ENCODE peak calls at places on chromosomes 3 and 15, in ten cellular contexts. E is right cardiac atrium; R is activated gamma-delta T cell treated with anti-CD3 and anti-CD28 coated beads, Interleukin-2, amount 50 U/mL, for 16 hours; M is hypothalamus; K is stimulated activated CD8-positive, alpha-beta memory T cell treated with anti-CD3 and anti-CD28 coated beads, Interleukin-15, amount 100 ng/mL, for 4 hours; P is kidney tubule cell; Q is CD8-positive, alpha-beta memory T cell; N is HEK293T; Z is suprapubic skin; U is foreskin fibroblast. L is an unnamed sample.
A peak's percentile ranks its signal among the peaks of the same experiment; 100 is the strongest.

GRCh38 chr15:49288411-49288810 is 118.4 kb downstream of the GALK2 start:
- DNase-seq in E (no peak), R (no peak), M (no peak), K (no peak), P (no peak), Q (no peak), N (no peak), Z (no peak), U (no peak), L (no peak)

GRCh38 chr15:67120839-67121540 is 55.6 kb downstream of the SMAD3 start:
- DNase-seq in E (peak; percentile 97), R (peak; percentile 89), M (peak; percentile 84), K (peak; percentile 85), P (peak; percentile 93), Q (peak; percentile 71), N (no peak), Z (peak; percentile 94), U (peak; percentile 95), L (no peak)

GRCh38 chr15:27473846-27474245 is 502.9 kb downstream of the GABRG3 start:
- DNase-seq in E (no peak), R (no peak), M (no peak), K (no peak), P (no peak), Q (no peak), N (no peak), Z (no peak), U (no peak), L (no peak)

GRCh38 chr15:29566914-29567313 is 255.4 kb downstream of the TJP1 start:
- DNase-seq in E (no peak), R (no peak), M (no peak), K (no peak), P (peak; percentile 84), Q (no peak), N (no peak), Z (no peak), U (no peak), L (no peak)

GRCh38 chr15:56942118-56942517 is 23.7 kb downstream of the TCF12 start:
- DNase-seq in E (no peak), R (no peak), M (no peak), K (no peak), P (no peak), Q (no peak), N (no peak), Z (no peak), U (no peak), L (no peak)

GRCh38 chr3:117645561-117646242 is 936.1 kb downstream of the TUSC7 start:
- DNase-seq in E (no peak), R (no peak), M (no peak), K (no peak), P (peak; percentile 16), Q (no peak), N (no peak), Z (no peak), U (peak; percentile 36), L (no peak)

GRCh38 chr3:27737091-27737490 is 15.0 kb upstream of the EOMES start:
- DNase-seq in E (no peak), R (no peak), M (no peak), K (no peak), P (no peak), Q (no peak), N (no peak), Z (no peak), U (no peak), L (no peak)

GRCh38 chr3:153752405-153753027 is 368.7 kb upstream of the ARHGEF26 start:
- DNase-seq in E (peak; percentile 59), R (no peak), M (no peak), K (no peak), P (peak; percentile 22), Q (no peak), N (no peak), Z (no peak), U (peak; percentile 10), L (peak; percentile 85)

GRCh38 chr3:119323401-119324107 is 29.4 kb downstream of the ARHGAP31 start:
- DNase-seq in E (peak; percentile 43), R (no peak), M (no peak), K (no peak), P (no peak), Q (peak; percentile 79), N (no peak), Z (no peak), U (no peak), L (no peak)

GRCh38 chr3:195110647-195111321 is 160.2 kb downstream of the XXYLT1 start:
- DNase-seq in E (peak; percentile 85), R (no peak), M (no peak), K (no peak), P (no peak), Q (no peak), N (no peak), Z (no peak), U (peak; percentile 78), L (no peak)

GRCh38 chr3:79724206-79724605 is 43.6 kb downstream of the ROBO1 start:
- DNase-seq in E (no peak), R (no peak), M (no peak), K (no peak), P (peak; percentile 8), Q (no peak), N (peak; percentile 18), Z (no peak), U (no peak), L (no peak)

GRCh38 chr3:11245827-11246662 is 26.2 kb upstream of the ATG7 start:
- DNase-seq in E (no peak), R (no peak), M (no peak), K (no peak), P (no peak), Q (no peak), N (no peak), Z (no peak), U (no peak), L (no peak)

GRCh38 chr3:32249184-32249782 is 10.8 kb downstream of the CMTM8 start:
- DNase-seq in E (no peak), R (no peak), M (no peak), K (no peak), P (peak; percentile 90), Q (no peak), N (no peak), Z (no peak), U (peak; percentile 91), L (no peak)